ENCODE peak calls at places on chromosomes 11 and 22, in eight cellular contexts. L is foreskin fibroblast, P is osteoblast, G is NT2/D1, H is brain microvascular endothelial cell, K is colonic mucosa, Q is stomach, X is AG04449. N is an unnamed sample.

GRCh38 chr11:34619062-34619516 is 1.8 kb upstream of the EHF start:
- DNase-seq in X (no peak), G (no peak), K (no peak), P (no peak), H (no peak), L (no peak), Q (no peak), N (no peak)

GRCh38 chr22:50153056-50153755 is 17.3 kb upstream of the PANX2 start:
- DNase-seq in X (no peak), G (no peak), K (no peak), H (no peak), Q (no peak), P (peak; percentile 71), L (no peak), N (no peak)

GRCh38 chr11:18393581-18394299 is 623 bp upstream of the LDHA start:
- DNase-seq in H (no peak), L (no peak), G (peak; percentile 1), X (no peak), Q (no peak), P (peak; percentile 61), K (peak; percentile 34), N (no peak)

GRCh38 chr11:63445720-63446119 is 45.2 kb downstream of the PLAAT5 start:
- DNase-seq in K (no peak), G (no peak), X (no peak), Q (no peak), H (peak; percentile 71), L (peak; percentile 68), P (peak; percentile 45), N (peak; percentile 63)

GRCh38 chr11:110430267-110431211 is 791 bp downstream of the FDX1 start:
- DNase-seq in H (no peak), Q (peak; percentile 29), K (peak; percentile 75), X (no peak), L (peak; percentile 52), P (peak; percentile 71), G (no peak), N (peak; percentile 62)

GRCh38 chr11:58796333-58797049 is 48.0 kb downstream of the GLYATL2 start:
- DNase-seq in Q (peak; percentile 51), X (no peak), K (no peak), P (no peak), L (peak; percentile 4), G (no peak), H (no peak), N (no peak)

GRCh38 chr11:2767071-2767470 is 67.3 kb upstream of the KCNQ1OT1 start:
- DNase-seq in K (no peak), H (no peak), X (no peak), L (no peak), G (no peak), Q (no peak), P (no peak), N (no peak)

GRCh38 chr11:74320538-74320937 is 9.1 kb upstream of the P4HA3 start:
- DNase-seq in G (no peak), L (peak; percentile 41), X (no peak), H (no peak), Q (no peak), P (no peak), K (no peak), N (peak; percentile 44)

GRCh38 chr11:128860571-128861361 is 6.3 kb downstream of the KCNJ1 start:
- DNase-seq in H (no peak), K (no peak), L (peak; percentile 86), X (peak; percentile 46), Q (no peak), G (no peak), P (peak; percentile 89), N (no peak)

GRCh38 chr22:31082606-31083376 is 1.7 kb downstream of the SMTN start:
- DNase-seq in Q (peak; percentile 69), H (peak; percentile 70), L (peak; percentile 87), K (peak; percentile 92), X (no peak), G (no peak), P (peak; percentile 98), N (peak; percentile 65)

GRCh38 chr22:31892080-31892433 is 52.3 kb upstream of the YWHAH start:
- DNase-seq in K (no peak), H (no peak), G (no peak), L (no peak), Q (no peak), P (no peak), X (no peak), N (no peak)

GRCh38 chr22:39999144-39999757 is 4.5 kb downstream of the FAM83F start:
- DNase-seq in G (no peak), L (no peak), X (no peak), H (peak; percentile 75), K (peak; percentile 79), P (no peak), Q (no peak), N (peak; percentile 70)

GRCh38 chr22:45762545-45763235 is 91.1 kb downstream of the ATXN10 start:
- DNase-seq in K (no peak), G (no peak), Q (no peak), X (no peak), L (no peak), P (no peak), H (no peak), N (no peak)

GRCh38 chr11:66316849-66317251 is at the start of gene CD248:
- DNase-seq in G (no peak), L (peak; percentile 96), P (peak; percentile 96), X (no peak), Q (no peak), K (peak; percentile 47), H (peak; percentile 47), N (no peak)

GRCh38 chr11:66891849-66892660 is 35.2 kb downstream of the LRFN4 start:
- DNase-seq in Q (peak; percentile 70), L (peak; percentile 97), P (peak; percentile 94), K (peak; percentile 49), H (peak; percentile 96), X (peak; percentile 58), G (peak; percentile 50), N (peak; percentile 99)

GRCh38 chr11:15123849-15124248 is 9.1 kb downstream of the INSC start:
- DNase-seq in P (peak; percentile 84), G (no peak), H (peak; percentile 88), X (peak; percentile 51), K (no peak), L (peak; percentile 93), Q (no peak), N (peak; percentile 89)

GRCh38 chr11:27248430-27249207 is 114.4 kb downstream of the CCDC34 start:
- DNase-seq in Q (no peak), L (no peak), X (no peak), H (no peak), P (no peak), G (no peak), K (no peak), N (no peak)

GRCh38 chr11:64878494-64879225 is at the start of gene EHD1:
- DNase-seq in G (peak; percentile 98), P (peak; percentile 99), K (peak; percentile 99), H (peak; percentile 95), Q (peak; percentile 99), X (peak; percentile 66), L (peak; percentile 99), N (peak; percentile 83)

GRCh38 chr11:85765835-85766234 is 45.1 kb downstream of the SYTL2 start:
- DNase-seq in K (no peak), H (no peak), L (no peak), X (no peak), G (no peak), P (no peak), Q (no peak), N (no peak)

GRCh38 chr11:12120031-12121008 is 9.9 kb downstream of the MICAL2 start:
- DNase-seq in K (no peak), Q (no peak), P (peak; percentile 83), G (no peak), L (no peak), X (no peak), H (no peak), N (no peak)

GRCh38 chr11:1001682-1002081 is 34.8 kb downstream of the MUC6 start:
- DNase-seq in K (no peak), Q (no peak), X (no peak), G (no peak), L (no peak), H (no peak), P (no peak), N (no peak)

GRCh38 chr22:37427711-37428635 is 694 bp upstream of the ELFN2 start:
- DNase-seq in H (no peak), Q (no peak), L (peak; percentile 23), K (no peak), X (no peak), G (no peak), P (peak; percentile 69), N (no peak)

GRCh38 chr22:37428649-37429586 is 1.6 kb upstream of the ELFN2 start:
- DNase-seq in G (peak; percentile 46), Q (peak; percentile 47), H (no peak), K (peak; percentile 45), P (peak; percentile 93), L (peak; percentile 75), X (no peak), N (no peak)

GRCh38 chr22:37425800-37426531 is 1.3 kb downstream of the ELFN2 start:
- DNase-seq in H (no peak), G (no peak), Q (no peak), P (peak; percentile 81), X (no peak), L (peak; percentile 40), K (no peak), N (no peak)

GRCh38 chr22:37426532-37427127 is 649 bp downstream of the ELFN2 start:
- DNase-seq in G (no peak), P (peak; percentile 80), H (no peak), K (no peak), X (no peak), L (no peak), Q (no peak), N (no peak)

GRCh38 chr22:37427128-37427710 is at the start of gene ELFN2:
- DNase-seq in X (no peak), Q (peak; percentile 43), G (no peak), K (no peak), L (peak; percentile 56), P (peak; percentile 93), H (no peak), N (no peak)
- H3K4me3 ChIP-seq in X (peak within 1 kb of the TSS; percentile 57), Q (peak within 1 kb of the TSS; percentile 50), G (peak within 1 kb of the TSS; percentile 40), K (peak within 1 kb of the TSS; percentile 9), L (peak within 1 kb of the TSS; percentile 52), P (peak within 1 kb of the TSS; percentile 61), H (peak within 1 kb of the TSS; percentile 58), N (peak within 1 kb of the TSS; percentile 55)

GRCh38 chr11:114330373-114330772 is 34.2 kb downstream of the NNMT start:
- DNase-seq in L (no peak), K (no peak), G (no peak), Q (no peak), X (no peak), P (no peak), H (no peak), N (no peak)
- H3K4me3 ChIP-seq in L (no peak overlapping the region), K (no peak overlapping the region), G (no peak overlapping the region), Q (no peak overlapping the region), X (no peak overlapping the region), P (no peak overlapping the region), H (no peak overlapping the region), N (no peak overlapping the region)

GRCh38 chr11:130312046-130312445 is 2.7 kb downstream of the ZBTB44 start:
- DNase-seq in K (no peak), G (no peak), P (peak; percentile 87), L (no peak), H (no peak), Q (no peak), X (no peak), N (peak; percentile 12)
- H3K4me3 ChIP-seq in K (no peak overlapping the region), G (no peak overlapping the region), P (no peak overlapping the region), L (no peak overlapping the region), H (no peak overlapping the region), Q (no peak overlapping the region), X (no peak overlapping the region), N (no peak overlapping the region)

DNA sequence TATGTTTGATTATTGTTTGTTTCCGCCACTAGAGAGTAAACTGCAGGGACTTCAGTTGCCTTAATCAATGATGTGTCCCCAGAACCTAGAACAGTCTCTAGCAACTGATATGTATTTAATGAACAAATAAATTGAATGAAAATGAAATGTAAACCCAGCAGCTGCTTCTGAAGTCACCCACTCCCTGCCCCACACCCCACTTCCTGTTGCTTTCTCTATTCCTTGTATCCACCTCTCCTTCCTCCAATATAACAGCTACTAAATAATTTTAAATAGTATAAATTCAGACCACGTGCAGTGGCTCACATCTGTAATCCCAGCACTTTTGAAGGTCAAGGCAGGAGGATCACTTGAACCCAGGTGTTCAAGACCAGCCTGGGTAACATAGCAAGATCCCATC is 15.8 kb downstream of the MYH9 start:
- DNase-seq in K (no peak), L (peak; percentile 19), X (no peak), Q (no peak), G (no peak), P (no peak), H (no peak), N (peak; percentile 23)
- H3K4me3 ChIP-seq in K (no peak overlapping the region), L (no peak overlapping the region), X (no peak overlapping the region), Q (no peak overlapping the region), G (no peak overlapping the region), P (no peak overlapping the region), H (no peak overlapping the region), N (no peak overlapping the region)